ENCODE peak calls at places on chromosomes 4 and X, in four cellular contexts. One of them, this sample, is unnamed.

GRCh38 chr4:39568805-39569204 is 41.6 kb upstream of the UGDH start:
- DNase-seq in ovary: no peak
- DNase-seq in lower leg skin: no peak
- DNase-seq in A549: no peak
- DNase-seq in this sample: no peak

GRCh38 chrX:153875391-153876111 is 10.4 kb downstream of the L1CAM start:
- DNase-seq in ovary: peak
- DNase-seq in A549: no peak
- DNase-seq in lower leg skin: peak
- DNase-seq in this sample: peak

GRCh38 chr4:75643651-75644050 is 13.3 kb upstream of the CDKL2 start:
- DNase-seq in A549: no peak
- DNase-seq in lower leg skin: no peak
- DNase-seq in ovary: no peak
- DNase-seq in this sample: no peak

GRCh38 chr4:74805601-74806000 is 11.3 kb upstream of the BTC start:
- DNase-seq in ovary: no peak
- DNase-seq in lower leg skin: no peak
- DNase-seq in A549: peak
- DNase-seq in this sample: no peak

GRCh38 chrX:113747274-113747973 is 836.5 kb upstream of the HTR2C start:
- DNase-seq in lower leg skin: no peak
- DNase-seq in ovary: no peak
- DNase-seq in A549: no peak
- DNase-seq in this sample: no peak

GRCh38 chr4:95637047-95637600 is 88.4 kb upstream of the UNC5C start:
- DNase-seq in lower leg skin: no peak
- DNase-seq in A549: peak
- DNase-seq in ovary: no peak
- DNase-seq in this sample: no peak

GRCh38 chr4:168572002-168572401 is 75.2 kb downstream of the PALLD start:
- DNase-seq in A549: no peak
- DNase-seq in ovary: no peak
- DNase-seq in lower leg skin: no peak
- DNase-seq in this sample: no peak

GRCh38 chr4:65535128-65535527 is 135.2 kb downstream of the EPHA5 start:
- DNase-seq in ovary: no peak
- DNase-seq in lower leg skin: no peak
- DNase-seq in A549: peak
- DNase-seq in this sample: no peak

GRCh38 chrX:119685225-119686066 is 7.5 kb downstream of the SEPTIN6 start:
- DNase-seq in A549: no peak
- DNase-seq in ovary: no peak
- DNase-seq in lower leg skin: no peak
- DNase-seq in this sample: no peak

GRCh38 chr4:4805805-4806345 is 53.6 kb upstream of the MSX1 start:
- DNase-seq in lower leg skin: no peak
- DNase-seq in ovary: no peak
- DNase-seq in A549: no peak
- DNase-seq in this sample: no peak

GRCh38 chr4:6019316-6020263 is 1.4 kb upstream of the C4orf50 start:
- DNase-seq in lower leg skin: no peak
- DNase-seq in ovary: no peak
- DNase-seq in A549: peak
- DNase-seq in this sample: no peak

GRCh38 chr4:1777822-1778641 is 15.1 kb upstream of the FGFR3 start:
- DNase-seq in A549: peak
- DNase-seq in ovary: no peak
- DNase-seq in lower leg skin: no peak
- DNase-seq in this sample: no peak

GRCh38 chrX:74535633-74536141 is 78.7 kb downstream of the RLIM start:
- DNase-seq in A549: no peak
- DNase-seq in ovary: peak
- DNase-seq in lower leg skin: peak
- DNase-seq in this sample: peak

GRCh38 chrX:113741744-113742143 is 842.1 kb upstream of the HTR2C start:
- DNase-seq in lower leg skin: no peak
- DNase-seq in A549: peak
- DNase-seq in ovary: no peak
- DNase-seq in this sample: no peak

GRCh38 chr4:141486375-141486997 is 149.9 kb upstream of the IL15 start:
- DNase-seq in A549: no peak
- DNase-seq in lower leg skin: no peak
- DNase-seq in ovary: no peak
- DNase-seq in this sample: no peak

GRCh38 chr4:148289740-148290139 is 152.5 kb downstream of the NR3C2 start:
- DNase-seq in A549: no peak
- DNase-seq in ovary: no peak
- DNase-seq in lower leg skin: no peak
- DNase-seq in this sample: no peak

GRCh38 chrX:51956441-51956840 is 63.0 kb downstream of the MAGED1 start:
- DNase-seq in ovary: no peak
- DNase-seq in A549: no peak
- DNase-seq in lower leg skin: no peak
- DNase-seq in this sample: no peak

GRCh38 chr4:56530269-56531148 is 24.9 kb downstream of the ARL9 start:
- DNase-seq in ovary: peak
- DNase-seq in lower leg skin: peak
- DNase-seq in A549: peak
- DNase-seq in this sample: peak

GRCh38 chr4:53905281-53905934 is 159.0 kb downstream of the CHIC2 start:
- DNase-seq in ovary: no peak
- DNase-seq in lower leg skin: no peak
- DNase-seq in A549: no peak
- DNase-seq in this sample: no peak

GRCh38 chr4:73650255-73650654 is 30.0 kb upstream of the RASSF6 start:
- DNase-seq in A549: no peak
- DNase-seq in lower leg skin: no peak
- DNase-seq in ovary: no peak
- DNase-seq in this sample: no peak

GRCh38 chr4:122346036-122346435 is 32.8 kb upstream of the ADAD1 start:
- DNase-seq in lower leg skin: no peak
- DNase-seq in A549: no peak
- DNase-seq in ovary: no peak
- DNase-seq in this sample: no peak

GRCh38 chrX:118325453-118325852 is 20.5 kb upstream of the WDR44 start:
- DNase-seq in lower leg skin: no peak
- DNase-seq in A549: peak
- DNase-seq in ovary: no peak
- DNase-seq in this sample: no peak

GRCh38 chr4:149986916-149987315 is 91.3 kb upstream of the DCLK2 start:
- DNase-seq in A549: no peak
- DNase-seq in lower leg skin: no peak
- DNase-seq in ovary: no peak
- DNase-seq in this sample: no peak

GRCh38 chrX:100404851-100405250 is 5.2 kb downstream of the PCDH19 start:
- DNase-seq in ovary: no peak
- DNase-seq in A549: no peak
- DNase-seq in lower leg skin: no peak
- DNase-seq in this sample: no peak

GRCh38 chr4:89800012-89800516 is 36.9 kb downstream of the SNCA start:
- DNase-seq in ovary: no peak
- DNase-seq in A549: no peak
- DNase-seq in lower leg skin: no peak
- DNase-seq in this sample: no peak

GRCh38 chr4:55866973-55867574 is 13.6 kb downstream of the EXOC1 start:
- DNase-seq in ovary: no peak
- DNase-seq in A549: peak
- DNase-seq in lower leg skin: no peak
- DNase-seq in this sample: no peak

GRCh38 chrX:1181131-1181530 is 31.3 kb downstream of the CRLF2 start:
- DNase-seq in A549: no peak
- DNase-seq in ovary: no peak
- DNase-seq in lower leg skin: peak
- DNase-seq in this sample: peak

GRCh38 chr4:86990510-86990909 is 55.7 kb downstream of the AFF1 start:
- DNase-seq in ovary: no peak
- DNase-seq in lower leg skin: no peak
- DNase-seq in A549: no peak
- DNase-seq in this sample: no peak

GRCh38 chrX:83501540-83501939 is 6.5 kb upstream of the POU3F4 start:
- DNase-seq in ovary: no peak
- DNase-seq in lower leg skin: no peak
- DNase-seq in A549: no peak
- DNase-seq in this sample: no peak

GRCh38 chr4:161343188-161343950 is 820.4 kb downstream of the FSTL5 start:
- DNase-seq in ovary: no peak
- DNase-seq in A549: no peak
- DNase-seq in lower leg skin: no peak
- DNase-seq in this sample: no peak

GRCh38 chrX:10325606-10326005 is 168.8 kb downstream of the CLCN4 start:
- DNase-seq in ovary: no peak
- DNase-seq in lower leg skin: no peak
- DNase-seq in A549: peak
- DNase-seq in this sample: no peak

GRCh38 chr4:148284526-148285193 is 157.6 kb downstream of the NR3C2 start:
- DNase-seq in lower leg skin: no peak
- DNase-seq in A549: no peak
- DNase-seq in ovary: no peak
- DNase-seq in this sample: no peak

GRCh38 chr4:37966044-37966443 is 5.8 kb downstream of the PTTG2 start:
- DNase-seq in lower leg skin: no peak
- DNase-seq in A549: no peak
- DNase-seq in ovary: no peak
- DNase-seq in this sample: no peak

GRCh38 chr4:113179091-113179490 is 129.6 kb downstream of the ANK2 start:
- DNase-seq in lower leg skin: no peak
- DNase-seq in A549: no peak
- DNase-seq in ovary: no peak
- DNase-seq in this sample: no peak

GRCh38 chrX:125621588-125621927 is 301.9 kb downstream of the TEX13C start:
- DNase-seq in ovary: no peak
- DNase-seq in A549: no peak
- DNase-seq in lower leg skin: no peak
- DNase-seq in this sample: no peak

GRCh38 chr4:30818541-30818940 is 98.4 kb downstream of the PCDH7 start:
- DNase-seq in A549: no peak
- DNase-seq in ovary: no peak
- DNase-seq in lower leg skin: no peak
- DNase-seq in this sample: no peak

GRCh38 chr4:110622841-110623709 is at the start of gene PITX2:
- DNase-seq in ovary: peak
- DNase-seq in lower leg skin: peak
- DNase-seq in A549: no peak
- DNase-seq in this sample: peak

GRCh38 chrX:138710311-138710791 is 1.2 kb downstream of the FGF13 start:
- DNase-seq in lower leg skin: peak
- DNase-seq in A549: peak
- DNase-seq in ovary: peak
- DNase-seq in this sample: peak

DNA sequence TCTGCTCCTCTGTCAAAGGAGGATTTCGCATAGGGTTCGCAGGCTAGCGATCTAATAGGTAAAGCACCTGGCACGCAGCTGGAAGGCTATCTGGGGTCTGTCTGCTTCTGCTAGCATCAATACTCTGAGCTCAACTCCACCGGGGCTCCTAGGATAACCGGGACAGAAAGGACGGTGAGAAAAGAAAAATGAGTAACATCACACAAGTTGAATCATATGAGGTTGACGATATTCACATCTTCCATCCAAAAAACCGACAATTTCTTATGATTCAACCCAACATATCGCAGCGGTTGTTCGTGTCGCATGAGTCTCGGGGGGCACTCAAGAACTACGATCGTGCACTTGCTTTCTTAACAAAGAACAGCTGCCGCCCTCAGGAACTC is 1.8 kb downstream of the PROM1 start:
- DNase-seq in A549: no peak
- DNase-seq in lower leg skin: no peak
- DNase-seq in ovary: no peak
- DNase-seq in this sample: no peak
- H3K4me3 ChIP-seq in A549: peak
- H3K4me3 ChIP-seq in lower leg skin: peak
- H3K4me3 ChIP-seq in ovary: peak
- H3K4me3 ChIP-seq in this sample: peak

GRCh38 chr4:170716868-170717267 is 627.1 kb upstream of the AADAT start:
- DNase-seq in lower leg skin: no peak
- DNase-seq in A549: no peak
- DNase-seq in ovary: no peak
- DNase-seq in this sample: no peak
- TF ChIP-seq CTCF in lower leg skin: no peak
- TF ChIP-seq CTCF in A549: no peak
- TF ChIP-seq CTCF in ovary: no peak
- TF ChIP-seq CTCF in this sample: no peak

GRCh38 chrX:54639346-54640102 is 109.5 kb downstream of the GNL3L start:
- DNase-seq in lower leg skin: peak
- DNase-seq in A549: peak
- DNase-seq in ovary: peak
- DNase-seq in this sample: peak
- TF ChIP-seq POLR2A in lower leg skin: no peak
- TF ChIP-seq POLR2A in A549: peak
- TF ChIP-seq POLR2A in ovary: peak
- TF ChIP-seq POLR2A in this sample: no peak

GRCh38 chr4:80266902-80267380 is 477 bp downstream of the FGF5 start:
- DNase-seq in A549: no peak
- DNase-seq in lower leg skin: no peak
- DNase-seq in ovary: no peak
- DNase-seq in this sample: peak

GRCh38 chr4:80264352-80264647 is 2.2 kb upstream of the FGF5 start:
- DNase-seq in ovary: no peak
- DNase-seq in lower leg skin: no peak
- DNase-seq in A549: no peak
- DNase-seq in this sample: no peak

GRCh38 chr4:80264825-80265224 is 1.6 kb upstream of the FGF5 start:
- DNase-seq in A549: no peak
- DNase-seq in ovary: no peak
- DNase-seq in lower leg skin: no peak
- DNase-seq in this sample: no peak

GRCh38 chr4:80266267-80266901 is at the start of gene FGF5:
- DNase-seq in A549: no peak
- DNase-seq in ovary: peak
- DNase-seq in lower leg skin: no peak
- DNase-seq in this sample: peak

DNA sequence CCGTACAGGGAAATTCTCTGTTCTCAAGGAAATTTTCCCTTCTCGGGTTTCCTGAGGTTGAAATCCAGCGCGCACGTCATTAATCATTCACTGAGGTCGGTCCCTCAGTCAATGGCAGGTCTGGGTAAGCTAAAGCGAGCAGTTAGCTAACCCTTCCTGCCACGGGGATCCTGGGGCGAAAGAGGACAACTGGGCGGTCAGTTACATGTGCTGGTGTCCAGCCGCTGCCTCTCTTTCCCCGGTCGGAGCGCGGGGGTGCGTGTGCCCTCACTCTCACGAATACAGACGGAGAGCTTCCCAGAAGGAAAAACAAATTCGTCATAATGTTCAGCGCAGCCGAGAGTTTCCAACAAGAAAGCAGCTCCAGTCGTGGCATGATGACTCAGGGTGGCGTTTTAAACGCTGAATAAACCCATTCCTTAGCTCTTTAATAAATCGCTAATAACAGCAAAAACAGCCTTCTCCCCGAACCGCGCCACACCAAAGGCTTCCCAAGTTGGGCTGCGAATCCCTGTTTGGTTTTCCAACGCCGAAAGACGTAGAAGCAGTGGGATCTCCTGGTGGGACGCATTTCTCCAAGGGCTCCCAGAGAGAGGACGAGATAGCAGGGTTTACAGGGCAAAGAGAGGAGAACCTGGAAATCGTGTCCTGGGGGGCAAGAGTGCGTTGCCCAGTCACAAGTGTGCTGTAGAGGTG is 745 bp upstream of the FGF5 start:
- DNase-seq in A549: no peak
- DNase-seq in lower leg skin: no peak
- DNase-seq in ovary: no peak
- DNase-seq in this sample: no peak
- H3K4me3 ChIP-seq in A549: peak
- H3K4me3 ChIP-seq in lower leg skin: peak
- H3K4me3 ChIP-seq in ovary: peak
- H3K4me3 ChIP-seq in this sample: peak

This sample was measured in spleen.